ENCODE peak calls at places on chromosome 13, in seven cellular contexts. B is suprapubic skin, R is OCI-LY7, H is AG04449, M is astrocyte of the spinal cord, A is activated B cell treated with CpG ODN at 0.5 μM for 24 hours, L is breast epithelium. P is an unnamed sample.
A peak's percentile ranks its signal among the peaks of the same experiment; 100 is the strongest.

GRCh38 chr13:98879965-98880364 is 97.9 kb downstream of the DOCK9 start:
- DNase-seq in B (no peak), R (peak; percentile 73), H (no peak), M (no peak), A (no peak), L (no peak), P (no peak)

GRCh38 chr13:112766336-112766735 is 76.5 kb downstream of the ATP11A start:
- DNase-seq in B (no peak), R (no peak), H (no peak), M (no peak), A (no peak), L (no peak), P (no peak)

GRCh38 chr13:49210114-49210513 is 10.0 kb upstream of the MLNR start:
- DNase-seq in B (no peak), R (no peak), H (no peak), M (no peak), A (no peak), L (no peak), P (no peak)

GRCh38 chr13:112708560-112709240 is 18.9 kb downstream of the ATP11A start:
- DNase-seq in B (no peak), R (no peak), H (no peak), M (no peak), A (no peak), L (no peak), P (no peak)

GRCh38 chr13:21710163-21710562 is 39.3 kb downstream of the FGF9 start:
- DNase-seq in B (no peak), R (no peak), H (no peak), M (no peak), A (no peak), L (no peak), P (no peak)

GRCh38 chr13:21227917-21228316 is 51.5 kb downstream of the MRPL57 start:
- DNase-seq in B (no peak), R (no peak), H (no peak), M (no peak), A (no peak), L (no peak), P (no peak)

GRCh38 chr13:75135325-75135825 is 346.6 kb downstream of the TBC1D4 start:
- DNase-seq in B (no peak), R (no peak), H (peak; percentile 95), M (peak; percentile 98), A (no peak), L (no peak), P (no peak)

GRCh38 chr13:63167699-63168337 is 1752.2 kb upstream of the PCDH20 start:
- DNase-seq in B (no peak), R (no peak), H (no peak), M (peak; percentile 6), A (no peak), L (no peak), P (no peak)

GRCh38 chr13:21234537-21234936 is 58.1 kb downstream of the MRPL57 start:
- DNase-seq in B (no peak), R (no peak), H (no peak), M (no peak), A (no peak), L (no peak), P (no peak)

GRCh38 chr13:21541980-21542379 is 62.0 kb downstream of the MICU2 start:
- DNase-seq in B (no peak), R (peak; percentile 2), H (no peak), M (peak; percentile 39), A (no peak), L (no peak), P (no peak)

GRCh38 chr13:100022798-100023197 is 41.2 kb downstream of the ZIC2 start:
- DNase-seq in B (no peak), R (no peak), H (no peak), M (no peak), A (no peak), L (no peak), P (no peak)

GRCh38 chr13:97490702-97491307 is 56.8 kb downstream of the RAP2A start:
- DNase-seq in B (no peak), R (no peak), H (no peak), M (no peak), A (no peak), L (no peak), P (no peak)

GRCh38 chr13:92500192-92500591 is 726.4 kb upstream of the GPC6 start:
- DNase-seq in B (no peak), R (no peak), H (no peak), M (no peak), A (no peak), L (no peak), P (no peak)

GRCh38 chr13:27122036-27122435 is 49.6 kb downstream of the USP12 start:
- DNase-seq in B (no peak), R (no peak), H (no peak), M (no peak), A (no peak), L (no peak), P (no peak)

GRCh38 chr13:111074826-111075225 is 40.3 kb upstream of the ARHGEF7 start:
- DNase-seq in B (no peak), R (no peak), H (no peak), M (no peak), A (no peak), L (no peak), P (no peak)

GRCh38 chr13:43785681-43786471 is 896 bp downstream of the ENOX1 start:
- DNase-seq in B (peak; percentile 84), R (peak; percentile 9), H (no peak), M (peak; percentile 68), A (no peak), L (peak; percentile 30), P (no peak)

GRCh38 chr13:109576331-109576813 is 210.0 kb downstream of the IRS2 start:
- DNase-seq in B (no peak), R (no peak), H (no peak), M (peak; percentile 5), A (no peak), L (no peak), P (no peak)

GRCh38 chr13:46097663-46098062 is 7.2 kb downstream of the CPB2 start:
- DNase-seq in B (no peak), R (no peak), H (no peak), M (no peak), A (no peak), L (no peak), P (no peak)
- TF ChIP-seq CTCF in B (no peak), R (no peak), H (no peak), M (no peak), A (no peak), L (no peak), P (no peak)

GRCh38 chr13:64441740-64442139 is 2788.4 kb downstream of the PCDH9 start:
- DNase-seq in B (no peak), R (no peak), H (no peak), M (no peak), A (no peak), L (no peak), P (no peak)

DNA sequence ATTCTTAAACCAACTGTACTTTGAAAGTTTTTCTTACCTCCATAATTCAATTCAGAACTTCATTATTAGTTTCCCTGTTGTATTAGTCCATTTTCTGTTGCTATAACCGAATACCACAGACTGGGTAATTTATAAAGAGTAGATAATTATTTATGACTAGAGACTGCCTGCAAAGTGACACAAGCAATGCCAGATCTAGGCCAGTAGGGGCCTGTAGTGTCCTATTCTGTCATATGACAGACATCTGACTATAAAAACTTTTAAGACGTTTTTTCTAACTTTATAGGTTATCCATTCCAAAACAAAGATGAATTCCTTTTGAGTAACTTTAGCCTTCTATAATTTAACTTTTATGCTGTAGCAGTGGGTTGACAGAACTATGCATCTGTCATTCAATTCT is 2783.8 kb downstream of the PCDH9 start:
- DNase-seq in B (no peak), R (no peak), H (no peak), M (no peak), A (no peak), L (no peak), P (no peak)
- TF ChIP-seq CTCF in B (no peak), R (peak; percentile 50), H (no peak), M (peak; percentile 36), A (no peak), L (no peak), P (no peak)

GRCh38 chr13:90171649-90172048 is 1175.8 kb upstream of the MIR17HG start:
- DNase-seq in B (no peak), R (no peak), H (no peak), M (peak; percentile 2), A (no peak), L (no peak), P (no peak)
- TF ChIP-seq CTCF in B (no peak), R (no peak), H (no peak), M (no peak), A (no peak), L (no peak), P (no peak)

GRCh38 chr13:28471408-28471807 is 23.5 kb downstream of the FLT1 start:
- DNase-seq in B (no peak), R (no peak), H (no peak), M (no peak), A (no peak), L (no peak), P (no peak)

GRCh38 chr13:28475916-28476725 is 18.8 kb downstream of the FLT1 start:
- DNase-seq in B (no peak), R (no peak), H (peak; percentile 77), M (peak; percentile 78), A (no peak), L (no peak), P (no peak)

GRCh38 chr13:28470286-28470685 is 24.6 kb downstream of the FLT1 start:
- DNase-seq in B (no peak), R (no peak), H (no peak), M (no peak), A (no peak), L (no peak), P (no peak)

GRCh38 chr13:28474491-28475134 is 20.3 kb downstream of the FLT1 start:
- DNase-seq in B (no peak), R (no peak), H (no peak), M (no peak), A (no peak), L (no peak), P (no peak)

GRCh38 chr13:28473044-28473443 is 21.9 kb downstream of the FLT1 start:
- DNase-seq in B (no peak), R (no peak), H (no peak), M (no peak), A (no peak), L (no peak), P (no peak)
- TF ChIP-seq CTCF in B (no peak), R (no peak), H (no peak), M (no peak), A (no peak), L (no peak), P (no peak)

GRCh38 chr13:40813662-40814454 is 24.4 kb downstream of the SLC25A15 start:
- DNase-seq in B (no peak), R (peak; percentile 73), H (no peak), M (peak; percentile 22), A (no peak), L (no peak), P (no peak)
- TF ChIP-seq CTCF in B (no peak), R (peak; percentile 91), H (no peak), M (peak; percentile 57), A (no peak), L (peak; percentile 28), P (peak; percentile 73)

DNA sequence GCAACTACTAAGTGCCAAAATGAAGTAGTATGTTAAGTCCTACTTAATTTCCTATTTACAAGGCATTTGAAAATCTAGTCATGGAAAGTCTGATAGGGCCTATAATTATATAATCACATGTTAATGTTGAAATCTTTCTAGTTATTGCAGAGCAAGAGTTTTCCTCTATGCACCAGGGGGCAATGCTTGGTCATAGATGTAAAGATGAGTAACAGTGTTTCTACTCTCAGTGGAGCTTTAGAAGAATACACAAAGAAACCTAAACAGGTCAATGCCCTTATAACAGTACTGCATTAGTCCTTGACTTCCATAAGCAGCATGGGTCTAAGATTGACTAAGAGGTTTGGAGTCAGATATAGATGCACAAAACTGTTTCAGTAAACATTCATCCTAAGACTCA is 218.7 kb downstream of the KCTD12 start:
- DNase-seq in B (no peak), R (no peak), H (peak; percentile 9), M (peak; percentile 64), A (no peak), L (no peak), P (no peak)
- TF ChIP-seq CTCF in B (no peak), R (no peak), H (peak; percentile 26), M (peak; percentile 48), A (no peak), L (no peak), P (no peak)

P was measured in GM12864.